ENCODE peak calls at places on chromosomes 16 and 17, in four cellular contexts. One of them, this sample, is unnamed.

GRCh38 chr16:10753670-10754069 is 10.0 kb downstream of the NUBP1 start:
- DNase-seq in neural progenitor cell: no peak
- DNase-seq in HCT116: no peak
- DNase-seq in colonic mucosa: no peak
- DNase-seq in this sample: no peak

GRCh38 chr16:14600164-14600563 is 29.9 kb downstream of the PARN start:
- DNase-seq in HCT116: peak; percentile 10
- DNase-seq in colonic mucosa: no peak
- DNase-seq in neural progenitor cell: peak; percentile 34
- DNase-seq in this sample: no peak

GRCh38 chr17:48123111-48123510 is 15.5 kb downstream of the SNX11 start:
- DNase-seq in colonic mucosa: no peak
- DNase-seq in HCT116: no peak
- DNase-seq in neural progenitor cell: peak; percentile 81
- DNase-seq in this sample: no peak

GRCh38 chr16:11743308-11744074 is 834 bp upstream of the TXNDC11 start:
- DNase-seq in HCT116: peak; percentile 50
- DNase-seq in neural progenitor cell: no peak
- DNase-seq in colonic mucosa: peak; percentile 45
- DNase-seq in this sample: no peak

GRCh38 chr17:348692-349425 is 3.7 kb downstream of the RPH3AL start:
- DNase-seq in HCT116: no peak
- DNase-seq in neural progenitor cell: peak; percentile 47
- DNase-seq in colonic mucosa: peak; percentile 71
- DNase-seq in this sample: peak; percentile 49

GRCh38 chr16:30535777-30536190 is 1.1 kb upstream of the ZNF747 start:
- DNase-seq in colonic mucosa: peak; percentile 78
- DNase-seq in neural progenitor cell: peak; percentile 82
- DNase-seq in HCT116: peak; percentile 31
- DNase-seq in this sample: peak; percentile 70

GRCh38 chr17:21039839-21040575 is 2.8 kb downstream of the USP22 start:
- DNase-seq in HCT116: peak; percentile 53
- DNase-seq in colonic mucosa: peak; percentile 31
- DNase-seq in neural progenitor cell: peak; percentile 40
- DNase-seq in this sample: no peak

GRCh38 chr16:14020141-14020540 is 51.0 kb upstream of the MRTFB start:
- DNase-seq in colonic mucosa: no peak
- DNase-seq in neural progenitor cell: no peak
- DNase-seq in HCT116: no peak
- DNase-seq in this sample: no peak

GRCh38 chr17:17454276-17454675 is 22.5 kb upstream of the MED9 start:
- DNase-seq in HCT116: no peak
- DNase-seq in neural progenitor cell: no peak
- DNase-seq in colonic mucosa: no peak
- DNase-seq in this sample: no peak

GRCh38 chr16:66906916-66907836 is 11.5 kb downstream of the CDH16 start:
- DNase-seq in colonic mucosa: no peak
- DNase-seq in HCT116: no peak
- DNase-seq in neural progenitor cell: no peak
- DNase-seq in this sample: no peak

GRCh38 chr17:8237886-8238285 is 10.0 kb downstream of the CTC1 start:
- DNase-seq in HCT116: no peak
- DNase-seq in neural progenitor cell: no peak
- DNase-seq in colonic mucosa: no peak
- DNase-seq in this sample: no peak

GRCh38 chr17:67500677-67501300 is 123.7 kb downstream of the PITPNC1 start:
- DNase-seq in neural progenitor cell: no peak
- DNase-seq in HCT116: no peak
- DNase-seq in colonic mucosa: no peak
- DNase-seq in this sample: no peak

GRCh38 chr16:66097746-66098145 is 268.7 kb upstream of the CDH5 start:
- DNase-seq in HCT116: no peak
- DNase-seq in colonic mucosa: no peak
- DNase-seq in neural progenitor cell: no peak
- DNase-seq in this sample: no peak

GRCh38 chr17:57531648-57532486 is 213.2 kb downstream of the CCDC182 start:
- DNase-seq in colonic mucosa: peak; percentile 48
- DNase-seq in neural progenitor cell: no peak
- DNase-seq in HCT116: no peak
- DNase-seq in this sample: no peak

GRCh38 chr17:81420769-81421462 is 25.7 kb downstream of the BAHCC1 start:
- DNase-seq in HCT116: no peak
- DNase-seq in colonic mucosa: no peak
- DNase-seq in neural progenitor cell: no peak
- DNase-seq in this sample: peak; percentile 56

GRCh38 chr17:44916059-44916780 is 920 bp upstream of the GFAP start:
- DNase-seq in colonic mucosa: no peak
- DNase-seq in neural progenitor cell: peak; percentile 41
- DNase-seq in HCT116: no peak
- DNase-seq in this sample: no peak

GRCh38 chr16:53893731-53894435 is 189.9 kb downstream of the FTO start:
- DNase-seq in neural progenitor cell: no peak
- DNase-seq in colonic mucosa: peak; percentile 38
- DNase-seq in HCT116: no peak
- DNase-seq in this sample: no peak

GRCh38 chr17:8326591-8327583 is 12.8 kb upstream of the ODF4 start:
- DNase-seq in colonic mucosa: no peak
- DNase-seq in neural progenitor cell: peak; percentile 66
- DNase-seq in HCT116: no peak
- DNase-seq in this sample: peak; percentile 48

GRCh38 chr17:17813055-17813724 is 23.6 kb downstream of the SREBF1 start:
- DNase-seq in colonic mucosa: no peak
- DNase-seq in neural progenitor cell: no peak
- DNase-seq in HCT116: no peak
- DNase-seq in this sample: no peak

GRCh38 chr17:35766903-35767510 is 6.3 kb downstream of the C17orf50 start:
- DNase-seq in colonic mucosa: no peak
- DNase-seq in HCT116: no peak
- DNase-seq in neural progenitor cell: no peak
- DNase-seq in this sample: no peak

GRCh38 chr16:28103516-28104170 is 40.1 kb upstream of the GSG1L start:
- DNase-seq in neural progenitor cell: no peak
- DNase-seq in colonic mucosa: no peak
- DNase-seq in HCT116: no peak
- DNase-seq in this sample: no peak

GRCh38 chr17:78383725-78384471 is 5.4 kb downstream of the PGS1 start:
- DNase-seq in neural progenitor cell: no peak
- DNase-seq in HCT116: no peak
- DNase-seq in colonic mucosa: peak; percentile 45
- DNase-seq in this sample: peak; percentile 68

GRCh38 chr17:49290690-49291326 is 60.2 kb upstream of the PHOSPHO1 start:
- DNase-seq in colonic mucosa: peak; percentile 34
- DNase-seq in HCT116: peak; percentile 8
- DNase-seq in neural progenitor cell: peak; percentile 34
- DNase-seq in this sample: no peak

GRCh38 chr17:7156342-7156940 is 22.7 kb downstream of the ASGR1 start:
- DNase-seq in HCT116: no peak
- DNase-seq in colonic mucosa: no peak
- DNase-seq in neural progenitor cell: no peak
- DNase-seq in this sample: no peak

GRCh38 chr16:67594956-67595355 is 32.6 kb downstream of the CTCF start:
- DNase-seq in HCT116: no peak
- DNase-seq in neural progenitor cell: no peak
- DNase-seq in colonic mucosa: no peak
- DNase-seq in this sample: no peak

GRCh38 chr16:78310990-78311561 is 211.6 kb downstream of the WWOX start:
- DNase-seq in colonic mucosa: no peak
- DNase-seq in neural progenitor cell: peak; percentile 80
- DNase-seq in HCT116: no peak
- DNase-seq in this sample: no peak

GRCh38 chr17:37221865-37222264 is 153.9 kb upstream of the C17orf78 start:
- DNase-seq in HCT116: no peak
- DNase-seq in colonic mucosa: no peak
- DNase-seq in neural progenitor cell: no peak
- DNase-seq in this sample: no peak

GRCh38 chr17:82679586-82680465 is 18.7 kb downstream of the RAB40B start:
- DNase-seq in colonic mucosa: peak; percentile 82
- DNase-seq in HCT116: no peak
- DNase-seq in neural progenitor cell: peak; percentile 52
- DNase-seq in this sample: no peak

GRCh38 chr16:27811881-27812280 is 251.6 kb downstream of the GSG1L start:
- DNase-seq in HCT116: no peak
- DNase-seq in colonic mucosa: no peak
- DNase-seq in neural progenitor cell: no peak
- DNase-seq in this sample: no peak

GRCh38 chr16:17289050-17289449 is 181.7 kb downstream of the XYLT1 start:
- DNase-seq in neural progenitor cell: no peak
- DNase-seq in HCT116: no peak
- DNase-seq in colonic mucosa: no peak
- DNase-seq in this sample: no peak

GRCh38 chr16:10390330-10390729 is 4.5 kb downstream of the ATF7IP2 start:
- DNase-seq in HCT116: no peak
- DNase-seq in neural progenitor cell: no peak
- DNase-seq in colonic mucosa: no peak
- DNase-seq in this sample: no peak

GRCh38 chr17:40909351-40909750 is 24.3 kb upstream of the KRT20 start:
- DNase-seq in HCT116: peak; percentile 95
- DNase-seq in neural progenitor cell: peak; percentile 90
- DNase-seq in colonic mucosa: peak; percentile 83
- DNase-seq in this sample: peak; percentile 52

GRCh38 chr17:78497115-78497540 is 80.1 kb downstream of the DNAH17 start:
- DNase-seq in colonic mucosa: peak; percentile 64
- DNase-seq in neural progenitor cell: peak; percentile 87
- DNase-seq in HCT116: peak; percentile 75
- DNase-seq in this sample: peak; percentile 69

GRCh38 chr17:30332057-30332542 is 1.8 kb downstream of the TMIGD1 start:
- DNase-seq in colonic mucosa: no peak
- DNase-seq in HCT116: no peak
- DNase-seq in neural progenitor cell: no peak
- DNase-seq in this sample: no peak

GRCh38 chr17:77356690-77357201 is 216.0 kb downstream of the SEC14L1 start:
- DNase-seq in neural progenitor cell: no peak
- DNase-seq in colonic mucosa: peak; percentile 17
- DNase-seq in HCT116: no peak
- DNase-seq in this sample: no peak

GRCh38 chr16:740459-740763 is 386 bp downstream of the CIAO3 start:
- DNase-seq in HCT116: no peak
- DNase-seq in colonic mucosa: no peak
- DNase-seq in neural progenitor cell: peak; percentile 35
- DNase-seq in this sample: no peak

GRCh38 chr17:38560503-38561318 is 45.0 kb downstream of the SRCIN1 start:
- DNase-seq in HCT116: no peak
- DNase-seq in neural progenitor cell: peak; percentile 66
- DNase-seq in colonic mucosa: no peak
- DNase-seq in this sample: no peak

GRCh38 chr17:8345052-8345690 is 5.5 kb downstream of the ODF4 start:
- DNase-seq in HCT116: no peak
- DNase-seq in neural progenitor cell: no peak
- DNase-seq in colonic mucosa: no peak
- DNase-seq in this sample: no peak

GRCh38 chr16:73233423-73233762 is 185.5 kb upstream of the ZFHX3 start:
- DNase-seq in neural progenitor cell: no peak
- DNase-seq in HCT116: no peak
- DNase-seq in colonic mucosa: no peak
- DNase-seq in this sample: no peak
- H3K4me3 ChIP-seq in neural progenitor cell: no peak overlapping the region
- H3K4me3 ChIP-seq in HCT116: no peak overlapping the region
- H3K4me3 ChIP-seq in colonic mucosa: no peak overlapping the region
- H3K4me3 ChIP-seq in this sample: peak overlapping the region; percentile 54

GRCh38 chr16:3983081-3983520 is 102.6 kb upstream of the CREBBP start:
- DNase-seq in HCT116: peak; percentile 60
- DNase-seq in neural progenitor cell: peak; percentile 94
- DNase-seq in colonic mucosa: peak; percentile 77
- DNase-seq in this sample: peak; percentile 65
- TF ChIP-seq CTCF in HCT116: peak; percentile 78
- TF ChIP-seq CTCF in neural progenitor cell: peak; percentile 78
- TF ChIP-seq CTCF in colonic mucosa: peak; percentile 65
- TF ChIP-seq CTCF in this sample: peak; percentile 81

GRCh38 chr17:62713096-62713870 is 85.8 kb downstream of the MRC2 start:
- DNase-seq in HCT116: no peak
- DNase-seq in colonic mucosa: no peak
- DNase-seq in neural progenitor cell: peak; percentile 58
- DNase-seq in this sample: no peak
- H3K27ac ChIP-seq in HCT116: no peak overlapping the region
- H3K27ac ChIP-seq in colonic mucosa: no peak overlapping the region
- H3K27ac ChIP-seq in neural progenitor cell: no peak overlapping the region
- H3K27ac ChIP-seq in this sample: no peak overlapping the region

GRCh38 chr17:34756670-34757021 is 177.3 kb downstream of the TMEM132E start:
- DNase-seq in HCT116: no peak
- DNase-seq in colonic mucosa: no peak
- DNase-seq in neural progenitor cell: no peak
- DNase-seq in this sample: no peak

GRCh38 chr17:34758316-34758715 is 178.9 kb downstream of the TMEM132E start:
- DNase-seq in neural progenitor cell: no peak
- DNase-seq in colonic mucosa: no peak
- DNase-seq in HCT116: no peak
- DNase-seq in this sample: no peak

GRCh38 chr17:34758747-34759146 is 179.4 kb downstream of the TMEM132E start:
- DNase-seq in HCT116: no peak
- DNase-seq in colonic mucosa: no peak
- DNase-seq in neural progenitor cell: no peak
- DNase-seq in this sample: no peak

GRCh38 chr17:34757106-34757505 is 177.7 kb downstream of the TMEM132E start:
- DNase-seq in HCT116: no peak
- DNase-seq in colonic mucosa: no peak
- DNase-seq in neural progenitor cell: no peak
- DNase-seq in this sample: no peak

DNA sequence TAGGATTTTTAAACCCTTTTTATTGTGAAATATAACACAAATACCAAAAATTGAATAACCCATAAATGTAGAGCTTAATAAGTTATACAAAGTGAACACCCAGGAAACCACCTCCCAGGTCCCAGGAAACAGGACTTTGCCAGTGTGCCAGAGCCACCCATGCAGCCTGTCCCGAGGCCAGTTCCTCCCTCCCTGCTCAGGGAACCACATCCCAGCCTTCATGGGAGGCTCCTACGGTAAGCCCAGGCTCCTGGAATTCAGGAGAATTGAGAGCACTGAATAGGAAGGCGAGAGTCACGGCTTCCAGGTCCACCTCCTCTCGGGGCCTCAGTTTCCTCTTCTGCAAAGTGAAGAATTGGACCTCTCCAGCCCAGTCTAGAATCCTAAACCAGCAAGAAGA is 178.2 kb downstream of the TMEM132E start:
- DNase-seq in neural progenitor cell: no peak
- DNase-seq in HCT116: no peak
- DNase-seq in colonic mucosa: no peak
- DNase-seq in this sample: no peak
- H3K4me3 ChIP-seq in neural progenitor cell: no peak overlapping the region
- H3K4me3 ChIP-seq in HCT116: no peak overlapping the region
- H3K4me3 ChIP-seq in colonic mucosa: no peak overlapping the region
- H3K4me3 ChIP-seq in this sample: no peak overlapping the region

GRCh38 chr16:88911946-88912310 is 45.5 kb upstream of the PABPN1L start:
- DNase-seq in HCT116: no peak
- DNase-seq in colonic mucosa: no peak
- DNase-seq in neural progenitor cell: no peak
- DNase-seq in this sample: no peak
- TF ChIP-seq CTCF in HCT116: no peak
- TF ChIP-seq CTCF in colonic mucosa: no peak
- TF ChIP-seq CTCF in neural progenitor cell: no peak
- TF ChIP-seq CTCF in this sample: no peak

This sample was measured in left ventricle myocardium inferior.